ENCODE peak calls at places on chromosomes 3 and 15, in ten cellular contexts. E is right cardiac atrium, Z is NCI-H2081, U is H4, D is HTR-8/SVneo, K is RCC 7860, Y is RWPE2, Q is substantia nigra, J is NCI-H226, M is stomach. H is an unnamed sample.

GRCh38 chr3:71902258-71903128 is 117.5 kb upstream of the PROK2 start:
- DNase-seq in Z (no peak), J (no peak), M (no peak), Y (no peak), Q (no peak), E (no peak), U (no peak), D (no peak), K (no peak), H (no peak)

GRCh38 chr3:62708642-62709041 is 166.6 kb downstream of the CADPS start:
- DNase-seq in Y (no peak), J (no peak), M (no peak), Z (no peak), Q (no peak), U (no peak), D (no peak), K (no peak), E (no peak), H (no peak)

GRCh38 chr3:115085197-115085865 is 61.8 kb downstream of the ZBTB20 start:
- DNase-seq in J (no peak), M (no peak), U (no peak), Z (no peak), D (no peak), K (no peak), Y (no peak), E (no peak), Q (no peak), H (no peak)

GRCh38 chr15:78663703-78664102 is 22.7 kb upstream of the CHRNB4 start:
- DNase-seq in K (peak), D (no peak), Z (no peak), U (no peak), M (no peak), Y (no peak), Q (no peak), J (no peak), E (no peak), H (no peak)

GRCh38 chr3:41095702-41096101 is 103.6 kb upstream of the CTNNB1 start:
- DNase-seq in D (no peak), Z (no peak), M (no peak), J (no peak), Y (no peak), K (no peak), Q (no peak), E (no peak), U (no peak), H (no peak)

GRCh38 chr3:29695201-29695904 is 414.5 kb downstream of the RBMS3 start:
- DNase-seq in E (no peak), K (no peak), U (peak), Y (no peak), J (peak), Z (no peak), M (no peak), Q (no peak), D (no peak), H (no peak)

GRCh38 chr15:68042156-68042854 is 11.8 kb upstream of the PIAS1 start:
- DNase-seq in J (no peak), U (no peak), D (no peak), K (no peak), E (no peak), Y (no peak), Z (no peak), M (no peak), Q (no peak), H (no peak)

GRCh38 chr15:78070049-78070698 is 7.3 kb downstream of the TBC1D2B start:
- DNase-seq in J (no peak), Q (peak), Y (no peak), M (no peak), D (no peak), E (peak), Z (no peak), K (no peak), U (no peak), H (no peak)

GRCh38 chr3:151226088-151226563 is 23.1 kb upstream of the GPR171 start:
- DNase-seq in J (peak), Y (no peak), Z (peak), M (no peak), U (peak), D (peak), E (no peak), Q (no peak), K (peak), H (no peak)

GRCh38 chr3:197238842-197239241 is 59.6 kb downstream of the DLG1 start:
- DNase-seq in J (no peak), D (no peak), Z (no peak), M (no peak), Q (no peak), Y (no peak), E (no peak), K (no peak), U (no peak), H (no peak)

H was measured in posterior cingulate gyrus.